ENCODE peak calls at places on chromosomes 1 and 21, in six cellular contexts. One of them, this sample, is unnamed.

GRCh38 chr1:36922593-36923251 is 111.6 kb downstream of the GRIK3 start:
- DNase-seq in MCF 10A: no peak
- DNase-seq in psoas muscle: no peak
- DNase-seq in Calu3: no peak
- DNase-seq in HFFc6: no peak
- DNase-seq in AG04449: no peak
- DNase-seq in this sample: no peak

GRCh38 chr21:44299458-44300261 is at the start of gene PFKL:
- DNase-seq in Calu3: peak
- DNase-seq in HFFc6: peak
- DNase-seq in psoas muscle: peak
- DNase-seq in AG04449: no peak
- DNase-seq in MCF 10A: peak
- DNase-seq in this sample: no peak

GRCh38 chr1:10594481-10595050 is 119.8 kb downstream of the PEX14 start:
- DNase-seq in psoas muscle: no peak
- DNase-seq in AG04449: no peak
- DNase-seq in HFFc6: no peak
- DNase-seq in MCF 10A: no peak
- DNase-seq in Calu3: no peak
- DNase-seq in this sample: no peak

GRCh38 chr1:65846911-65847310 is 54.2 kb downstream of the PDE4B start:
- DNase-seq in psoas muscle: no peak
- DNase-seq in Calu3: no peak
- DNase-seq in HFFc6: peak
- DNase-seq in MCF 10A: no peak
- DNase-seq in AG04449: no peak
- DNase-seq in this sample: no peak

GRCh38 chr1:203625623-203626189 is 926 bp upstream of the ATP2B4 start:
- DNase-seq in Calu3: no peak
- DNase-seq in MCF 10A: peak
- DNase-seq in AG04449: no peak
- DNase-seq in psoas muscle: no peak
- DNase-seq in HFFc6: no peak
- DNase-seq in this sample: no peak

GRCh38 chr1:75310067-75310466 is 175.9 kb downstream of the LHX8 start:
- DNase-seq in psoas muscle: no peak
- DNase-seq in Calu3: peak
- DNase-seq in AG04449: no peak
- DNase-seq in MCF 10A: peak
- DNase-seq in HFFc6: no peak
- DNase-seq in this sample: no peak

GRCh38 chr1:93908394-93909145 is 660 bp downstream of the GCLM start:
- DNase-seq in MCF 10A: peak
- DNase-seq in HFFc6: no peak
- DNase-seq in AG04449: no peak
- DNase-seq in Calu3: peak
- DNase-seq in psoas muscle: peak
- DNase-seq in this sample: no peak

GRCh38 chr1:202959276-202959620 is 1.1 kb upstream of the ADIPOR1 start:
- DNase-seq in Calu3: peak
- DNase-seq in HFFc6: peak
- DNase-seq in psoas muscle: no peak
- DNase-seq in AG04449: no peak
- DNase-seq in MCF 10A: peak
- DNase-seq in this sample: no peak

GRCh38 chr1:229298420-229298819 is 27.5 kb downstream of the RAB4A start:
- DNase-seq in Calu3: no peak
- DNase-seq in HFFc6: no peak
- DNase-seq in MCF 10A: no peak
- DNase-seq in AG04449: no peak
- DNase-seq in psoas muscle: no peak
- DNase-seq in this sample: no peak

GRCh38 chr1:109796484-109797305 is 33.0 kb upstream of the EPS8L3 start:
- DNase-seq in Calu3: no peak
- DNase-seq in MCF 10A: no peak
- DNase-seq in HFFc6: no peak
- DNase-seq in psoas muscle: no peak
- DNase-seq in AG04449: no peak
- DNase-seq in this sample: no peak

GRCh38 chr1:74716822-74717221 is 16.0 kb downstream of the CRYZ start:
- DNase-seq in Calu3: no peak
- DNase-seq in MCF 10A: no peak
- DNase-seq in psoas muscle: no peak
- DNase-seq in HFFc6: no peak
- DNase-seq in AG04449: no peak
- DNase-seq in this sample: no peak

GRCh38 chr1:7589774-7590425 is 181.2 kb upstream of the VAMP3 start:
- DNase-seq in psoas muscle: no peak
- DNase-seq in MCF 10A: no peak
- DNase-seq in Calu3: no peak
- DNase-seq in HFFc6: no peak
- DNase-seq in AG04449: no peak
- DNase-seq in this sample: no peak

GRCh38 chr1:248243204-248243603 is 12.0 kb downstream of the OR2M4 start:
- DNase-seq in HFFc6: peak
- DNase-seq in Calu3: peak
- DNase-seq in MCF 10A: peak
- DNase-seq in psoas muscle: no peak
- DNase-seq in AG04449: no peak
- DNase-seq in this sample: no peak

GRCh38 chr1:8018492-8019228 is 7.4 kb downstream of the ERRFI1 start:
- DNase-seq in Calu3: no peak
- DNase-seq in MCF 10A: no peak
- DNase-seq in HFFc6: no peak
- DNase-seq in AG04449: no peak
- DNase-seq in psoas muscle: no peak
- DNase-seq in this sample: no peak

GRCh38 chr1:95496792-95497191 is 262.8 kb downstream of the RWDD3 start:
- DNase-seq in Calu3: no peak
- DNase-seq in HFFc6: no peak
- DNase-seq in AG04449: no peak
- DNase-seq in MCF 10A: no peak
- DNase-seq in psoas muscle: no peak
- DNase-seq in this sample: no peak

GRCh38 chr1:41842282-41842681 is 76.4 kb downstream of the HIVEP3 start:
- DNase-seq in MCF 10A: no peak
- DNase-seq in HFFc6: no peak
- DNase-seq in Calu3: no peak
- DNase-seq in AG04449: no peak
- DNase-seq in psoas muscle: no peak
- DNase-seq in this sample: no peak

GRCh38 chr1:41844781-41845180 is 73.9 kb downstream of the HIVEP3 start:
- DNase-seq in HFFc6: no peak
- DNase-seq in AG04449: no peak
- DNase-seq in MCF 10A: no peak
- DNase-seq in psoas muscle: no peak
- DNase-seq in Calu3: no peak
- DNase-seq in this sample: no peak

GRCh38 chr1:41840592-41841246 is 78.0 kb downstream of the HIVEP3 start:
- DNase-seq in MCF 10A: no peak
- DNase-seq in AG04449: no peak
- DNase-seq in Calu3: peak
- DNase-seq in psoas muscle: no peak
- DNase-seq in HFFc6: peak
- DNase-seq in this sample: no peak

GRCh38 chr1:41844255-41844654 is 74.5 kb downstream of the HIVEP3 start:
- DNase-seq in MCF 10A: no peak
- DNase-seq in psoas muscle: no peak
- DNase-seq in HFFc6: no peak
- DNase-seq in AG04449: no peak
- DNase-seq in Calu3: no peak
- DNase-seq in this sample: no peak

GRCh38 chr1:41843378-41843777 is 75.3 kb downstream of the HIVEP3 start:
- DNase-seq in psoas muscle: no peak
- DNase-seq in Calu3: no peak
- DNase-seq in AG04449: no peak
- DNase-seq in MCF 10A: no peak
- DNase-seq in HFFc6: peak
- DNase-seq in this sample: no peak
- TF ChIP-seq CTCF in psoas muscle: no peak
- TF ChIP-seq CTCF in Calu3: no peak
- TF ChIP-seq CTCF in AG04449: no peak
- TF ChIP-seq CTCF in MCF 10A: no peak
- TF ChIP-seq CTCF in HFFc6: no peak
- TF ChIP-seq CTCF in this sample: no peak

GRCh38 chr1:45925728-45926287 is 122.4 kb downstream of the MAST2 start:
- DNase-seq in psoas muscle: no peak
- DNase-seq in MCF 10A: no peak
- DNase-seq in AG04449: no peak
- DNase-seq in HFFc6: no peak
- DNase-seq in Calu3: no peak
- DNase-seq in this sample: no peak

GRCh38 chr1:45926302-45926701 is 122.9 kb downstream of the MAST2 start:
- DNase-seq in HFFc6: no peak
- DNase-seq in MCF 10A: no peak
- DNase-seq in psoas muscle: no peak
- DNase-seq in Calu3: no peak
- DNase-seq in AG04449: no peak
- DNase-seq in this sample: no peak

GRCh38 chr1:45930258-45931150 is 127.1 kb downstream of the MAST2 start:
- DNase-seq in HFFc6: no peak
- DNase-seq in Calu3: no peak
- DNase-seq in AG04449: no peak
- DNase-seq in MCF 10A: no peak
- DNase-seq in psoas muscle: no peak
- DNase-seq in this sample: no peak

GRCh38 chr1:45929257-45929687 is 125.9 kb downstream of the MAST2 start:
- DNase-seq in MCF 10A: peak
- DNase-seq in Calu3: no peak
- DNase-seq in psoas muscle: no peak
- DNase-seq in HFFc6: peak
- DNase-seq in AG04449: no peak
- DNase-seq in this sample: no peak

DNA sequence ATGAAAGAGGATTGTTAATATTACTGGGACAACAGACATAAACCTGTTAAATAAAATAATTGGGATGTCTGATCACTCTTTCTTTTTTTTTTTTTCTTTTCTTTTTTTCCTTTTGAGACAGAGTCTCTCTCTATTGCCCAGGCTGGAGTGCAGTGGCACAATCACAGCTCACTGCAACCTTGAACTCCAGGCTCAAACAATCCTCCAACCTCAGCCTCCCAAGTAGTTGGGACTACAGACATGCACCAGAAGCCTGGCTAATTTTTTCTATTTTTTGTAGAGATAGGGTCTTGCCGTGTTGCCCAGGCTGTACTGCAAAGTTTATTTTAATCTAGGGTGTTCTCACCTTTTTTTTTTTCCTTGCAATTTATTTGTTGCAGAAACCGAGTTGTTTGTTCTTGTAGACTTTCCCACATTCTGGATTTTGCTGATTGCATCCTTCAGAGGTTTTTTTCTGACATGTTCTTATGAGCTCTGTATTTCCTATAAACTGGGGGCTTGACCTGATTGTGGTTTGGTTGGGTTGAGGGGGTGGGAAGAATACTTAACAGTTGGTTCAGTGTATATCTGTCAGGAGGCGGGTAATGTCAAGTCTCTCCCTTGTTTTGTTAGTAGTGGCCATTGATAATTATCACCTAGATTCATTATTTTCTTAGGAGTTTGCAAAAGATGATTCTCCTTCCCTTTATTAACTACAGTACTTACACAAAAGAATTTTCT is 125.2 kb downstream of the MAST2 start:
- DNase-seq in Calu3: no peak
- DNase-seq in psoas muscle: no peak
- DNase-seq in MCF 10A: no peak
- DNase-seq in HFFc6: peak
- DNase-seq in AG04449: no peak
- DNase-seq in this sample: no peak
- TF ChIP-seq CTCF in Calu3: no peak
- TF ChIP-seq CTCF in psoas muscle: no peak
- TF ChIP-seq CTCF in MCF 10A: no peak
- TF ChIP-seq CTCF in HFFc6: no peak
- TF ChIP-seq CTCF in AG04449: no peak
- TF ChIP-seq CTCF in this sample: no peak

GRCh38 chr21:46325073-46325912 is 1.3 kb downstream of the PCNT start:
- DNase-seq in AG04449: no peak
- DNase-seq in psoas muscle: peak
- DNase-seq in HFFc6: peak
- DNase-seq in MCF 10A: peak
- DNase-seq in Calu3: peak
- DNase-seq in this sample: no peak
- TF ChIP-seq CTCF in AG04449: peak
- TF ChIP-seq CTCF in psoas muscle: peak
- TF ChIP-seq CTCF in HFFc6: peak
- TF ChIP-seq CTCF in MCF 10A: peak
- TF ChIP-seq CTCF in Calu3: no peak
- TF ChIP-seq CTCF in this sample: peak

GRCh38 chr1:20327467-20327866 is 36.8 kb downstream of the VWA5B1 start:
- DNase-seq in Calu3: no peak
- DNase-seq in AG04449: no peak
- DNase-seq in psoas muscle: no peak
- DNase-seq in MCF 10A: no peak
- DNase-seq in HFFc6: no peak
- DNase-seq in this sample: no peak

GRCh38 chr1:20325844-20326323 is 35.2 kb downstream of the VWA5B1 start:
- DNase-seq in AG04449: no peak
- DNase-seq in Calu3: no peak
- DNase-seq in MCF 10A: no peak
- DNase-seq in psoas muscle: no peak
- DNase-seq in HFFc6: no peak
- DNase-seq in this sample: no peak

GRCh38 chr1:20325407-20325737 is 34.7 kb downstream of the VWA5B1 start:
- DNase-seq in psoas muscle: no peak
- DNase-seq in HFFc6: no peak
- DNase-seq in AG04449: no peak
- DNase-seq in Calu3: no peak
- DNase-seq in MCF 10A: no peak
- DNase-seq in this sample: no peak

GRCh38 chr1:20328201-20328600 is 37.5 kb downstream of the VWA5B1 start:
- DNase-seq in Calu3: no peak
- DNase-seq in HFFc6: no peak
- DNase-seq in MCF 10A: no peak
- DNase-seq in AG04449: no peak
- DNase-seq in psoas muscle: no peak
- DNase-seq in this sample: no peak

DNA sequence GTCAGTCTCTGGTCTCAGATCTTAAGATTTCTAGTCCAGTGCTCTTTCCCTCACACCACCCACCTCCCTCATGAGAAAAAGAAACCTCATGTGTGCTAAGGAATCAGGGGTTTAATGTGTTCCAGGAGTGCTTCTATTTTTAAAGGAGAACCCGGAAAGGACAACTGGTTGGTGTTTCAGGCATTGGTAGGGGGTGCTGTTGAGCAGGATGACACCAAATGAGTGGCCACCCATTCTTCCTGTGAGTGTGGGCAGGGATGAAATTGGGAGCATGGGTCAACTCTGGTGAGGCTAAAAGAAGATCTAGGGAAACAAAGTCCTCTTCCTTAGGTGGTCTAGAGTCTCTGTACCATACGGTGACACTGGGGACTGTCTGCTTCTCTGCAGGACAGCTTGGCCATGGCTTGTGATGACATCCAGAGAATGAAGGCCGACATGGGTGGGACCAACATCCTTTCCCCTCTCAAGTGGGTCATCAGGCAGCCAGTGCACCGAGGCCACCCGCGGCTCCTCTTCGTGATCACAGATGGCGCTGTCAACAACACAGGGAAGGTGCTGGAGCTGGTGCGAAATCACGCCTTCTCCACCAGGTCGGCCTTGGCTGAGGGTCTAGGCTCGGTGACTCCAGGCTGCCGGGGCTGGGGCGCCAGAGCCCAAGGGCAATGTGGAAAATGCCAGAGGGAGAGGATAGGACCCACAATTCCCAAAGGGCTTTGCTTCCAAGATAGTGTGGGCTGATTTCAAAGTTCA is 39.3 kb downstream of the VWA5B1 start:
- DNase-seq in AG04449: no peak
- DNase-seq in HFFc6: no peak
- DNase-seq in MCF 10A: peak
- DNase-seq in Calu3: peak
- DNase-seq in psoas muscle: no peak
- DNase-seq in this sample: no peak
- TF ChIP-seq CTCF in AG04449: no peak
- TF ChIP-seq CTCF in HFFc6: peak
- TF ChIP-seq CTCF in MCF 10A: no peak
- TF ChIP-seq CTCF in Calu3: no peak
- TF ChIP-seq CTCF in psoas muscle: no peak
- TF ChIP-seq CTCF in this sample: no peak

This sample was measured in AG09319.